ENCODE peak calls at places on chromosomes 5 and 9, in six cellular contexts. E is hippocampal formation; F is adipocyte; O is small intestine; I is left lung; P is activated naive CD8-positive, alpha-beta T cell treated with anti-CD3 and anti-CD28 coated beads, Interleukin-2, amount 50 U/mL, for 24 hours. C is an unnamed sample.

GRCh38 chr9:82790868-82791267 is 272.1 kb downstream of the RASEF start:
- DNase-seq in I (no peak), E (no peak), P (no peak), O (no peak), F (no peak), C (no peak)

GRCh38 chr9:135081264-135081660 is 6.2 kb upstream of the OLFM1 start:
- DNase-seq in E (no peak), P (no peak), I (peak), O (no peak), F (no peak), C (no peak)

GRCh38 chr5:107670028-107670926 is 460 bp downstream of the EFNA5 start:
- DNase-seq in F (peak), O (peak), E (no peak), P (no peak), I (peak), C (peak)

GRCh38 chr5:172887735-172888134 is 53.7 kb downstream of the ERGIC1 start:
- DNase-seq in E (no peak), O (no peak), P (no peak), F (peak), I (peak), C (no peak)

GRCh38 chr9:21017092-21017491 is 14.3 kb downstream of the HACD4 start:
- DNase-seq in E (no peak), P (no peak), I (no peak), F (peak), O (no peak), C (no peak)

GRCh38 chr5:180688326-180689070 is 39.1 kb upstream of the FLT4 start:
- DNase-seq in E (no peak), P (no peak), O (no peak), I (no peak), F (no peak), C (no peak)

GRCh38 chr9:100401042-100401441 is 25.9 kb upstream of the MSANTD3 start:
- DNase-seq in I (no peak), O (no peak), F (no peak), P (no peak), E (no peak), C (no peak)

GRCh38 chr5:94849821-94850736 is 231.6 kb downstream of the SLF1 start:
- DNase-seq in I (no peak), O (peak), F (peak), P (no peak), E (peak), C (peak)

GRCh38 chr9:19698960-19699359 is 89.9 kb downstream of the SLC24A2 start:
- DNase-seq in I (no peak), P (no peak), F (no peak), E (no peak), O (no peak), C (no peak)

GRCh38 chr9:33068991-33069390 is 7.5 kb downstream of the SMU1 start:
- DNase-seq in E (no peak), I (no peak), P (no peak), O (no peak), F (no peak), C (no peak)

GRCh38 chr5:61805101-61805500 is 473.0 kb downstream of the ZSWIM6 start:
- DNase-seq in I (no peak), O (peak), P (no peak), F (peak), E (no peak), C (no peak)

GRCh38 chr9:127122176-127123151 is at the start of gene ANGPTL2:
- DNase-seq in E (peak), I (peak), P (peak), F (peak), O (peak), C (peak)

GRCh38 chr5:111241696-111242095 is 17.5 kb downstream of the CAMK4 start:
- DNase-seq in P (no peak), F (no peak), E (no peak), I (no peak), O (no peak), C (no peak)

GRCh38 chr9:109466623-109467590 is 31.2 kb downstream of the PTPN3 start:
- DNase-seq in F (no peak), P (no peak), I (no peak), E (no peak), O (no peak), C (no peak)

GRCh38 chr5:421901-422300 is 21.1 kb upstream of the EXOC3 start:
- DNase-seq in E (no peak), I (no peak), F (no peak), P (no peak), O (no peak), C (no peak)